ENCODE peak calls at places on chromosomes 2 and 18, in four cellular contexts. J is T-cell, R is epithelial cell of prostate, T is HT-29. X is an unnamed sample.

GRCh38 chr18:12061685-12062084 is 32.0 kb upstream of the ANKRD62 start:
- DNase-seq in T (no peak), R (no peak), J (no peak), X (no peak)

GRCh38 chr2:231687133-231687852 is 21.0 kb upstream of the PTMA start:
- DNase-seq in R (no peak), J (peak), T (peak), X (no peak)

GRCh38 chr2:73946666-73947065 is 20.0 kb downstream of the DGUOK start:
- DNase-seq in T (no peak), R (no peak), J (no peak), X (no peak)

GRCh38 chr2:5978352-5978751 is 286.2 kb downstream of the SOX11 start:
- DNase-seq in R (no peak), T (no peak), J (no peak), X (no peak)

GRCh38 chr18:79382681-79383387 is 12.9 kb upstream of the NFATC1 start:
- DNase-seq in J (no peak), T (no peak), R (no peak), X (no peak)

GRCh38 chr2:171317492-171318125 is 116.2 kb downstream of the METTL8 start:
- DNase-seq in R (no peak), T (no peak), J (no peak), X (no peak)

GRCh38 chr2:109176928-109177327 is 47.9 kb downstream of the SH3RF3 start:
- DNase-seq in J (no peak), R (no peak), T (no peak), X (no peak)

GRCh38 chr18:72160504-72161445 is 383.4 kb downstream of the CBLN2 start:
- DNase-seq in J (no peak), T (no peak), R (peak), X (no peak)

X was measured in NCI-H187 treated with DMSO at 0.1 percent for 48 hours.